ENCODE peak calls at places on chromosomes 7 and 10, in nine cellular contexts. One of them, this sample, is unnamed. For H3K27me3 and H3K36me3, the result is how much of the 10 kb centered on the place peaks cover.

GRCh38 chr7:13980474-13980873 is 9.0 kb downstream of the ETV1 start:
- DNase-seq in uterus: no peak
- DNase-seq in MG63: no peak
- DNase-seq in tibial artery: no peak
- DNase-seq in psoas muscle: no peak
- DNase-seq in osteoblast: no peak
- DNase-seq in Panc1: no peak
- DNase-seq in astrocyte: no peak
- DNase-seq in left ventricle myocardium inferior: no peak
- DNase-seq in this sample: no peak

GRCh38 chr7:81648716-81649115 is 121.1 kb downstream of the HGF start:
- DNase-seq in uterus: no peak
- DNase-seq in MG63: no peak
- DNase-seq in tibial artery: no peak
- DNase-seq in psoas muscle: no peak
- DNase-seq in osteoblast: no peak
- DNase-seq in Panc1: no peak
- DNase-seq in astrocyte: no peak
- DNase-seq in left ventricle myocardium inferior: no peak
- DNase-seq in this sample: no peak

GRCh38 chr10:36469585-36469984 is 655.8 kb upstream of the ANKRD30A start:
- DNase-seq in uterus: no peak
- DNase-seq in MG63: no peak
- DNase-seq in tibial artery: no peak
- DNase-seq in psoas muscle: no peak
- DNase-seq in osteoblast: peak
- DNase-seq in Panc1: no peak
- DNase-seq in astrocyte: peak
- DNase-seq in left ventricle myocardium inferior: no peak
- DNase-seq in this sample: peak

GRCh38 chr7:124057872-124058271 is 25.0 kb upstream of the TMEM229A start:
- DNase-seq in uterus: no peak
- DNase-seq in MG63: no peak
- DNase-seq in tibial artery: no peak
- DNase-seq in psoas muscle: no peak
- DNase-seq in osteoblast: no peak
- DNase-seq in Panc1: no peak
- DNase-seq in astrocyte: no peak
- DNase-seq in left ventricle myocardium inferior: no peak
- DNase-seq in this sample: no peak

GRCh38 chr7:73809454-73810090 is 21.2 kb upstream of the CLDN4 start:
- DNase-seq in uterus: no peak
- DNase-seq in MG63: no peak
- DNase-seq in tibial artery: no peak
- DNase-seq in psoas muscle: no peak
- DNase-seq in osteoblast: peak
- DNase-seq in Panc1: no peak
- DNase-seq in astrocyte: no peak
- DNase-seq in left ventricle myocardium inferior: no peak
- DNase-seq in this sample: no peak

GRCh38 chr10:124152139-124152780 is 58.9 kb upstream of the CHST15 start:
- DNase-seq in uterus: no peak
- DNase-seq in MG63: peak
- DNase-seq in tibial artery: peak
- DNase-seq in psoas muscle: peak
- DNase-seq in osteoblast: peak
- DNase-seq in Panc1: peak
- DNase-seq in astrocyte: peak
- DNase-seq in left ventricle myocardium inferior: peak
- DNase-seq in this sample: peak

GRCh38 chr7:44321796-44322195 is 3.6 kb downstream of the CAMK2B start:
- DNase-seq in uterus: no peak
- DNase-seq in MG63: no peak
- DNase-seq in tibial artery: no peak
- DNase-seq in psoas muscle: no peak
- DNase-seq in osteoblast: peak
- DNase-seq in Panc1: no peak
- DNase-seq in astrocyte: no peak
- DNase-seq in left ventricle myocardium inferior: no peak
- DNase-seq in this sample: peak

GRCh38 chr7:151743481-151743983 is 133.4 kb downstream of the PRKAG2 start:
- DNase-seq in uterus: no peak
- DNase-seq in MG63: no peak
- DNase-seq in tibial artery: peak
- DNase-seq in psoas muscle: peak
- DNase-seq in osteoblast: no peak
- DNase-seq in Panc1: no peak
- DNase-seq in astrocyte: no peak
- DNase-seq in left ventricle myocardium inferior: peak
- DNase-seq in this sample: no peak

GRCh38 chr7:81499262-81500116 is 270.4 kb downstream of the HGF start:
- DNase-seq in uterus: peak
- DNase-seq in MG63: no peak
- DNase-seq in tibial artery: no peak
- DNase-seq in psoas muscle: no peak
- DNase-seq in osteoblast: peak
- DNase-seq in Panc1: peak
- DNase-seq in astrocyte: peak
- DNase-seq in left ventricle myocardium inferior: no peak
- DNase-seq in this sample: no peak

GRCh38 chr7:4711634-4712033 is 29.5 kb downstream of the FOXK1 start:
- DNase-seq in uterus: no peak
- DNase-seq in MG63: no peak
- DNase-seq in tibial artery: no peak
- DNase-seq in psoas muscle: no peak
- DNase-seq in osteoblast: peak
- DNase-seq in Panc1: no peak
- DNase-seq in astrocyte: no peak
- DNase-seq in left ventricle myocardium inferior: no peak
- DNase-seq in this sample: no peak
- H3K27me3 ChIP-seq in uterus: under half
- H3K27me3 ChIP-seq in MG63: under half
- H3K27me3 ChIP-seq in tibial artery: under half
- H3K27me3 ChIP-seq in psoas muscle: under half
- H3K27me3 ChIP-seq in osteoblast: under half
- H3K27me3 ChIP-seq in Panc1: under half
- H3K27me3 ChIP-seq in astrocyte: under half
- H3K27me3 ChIP-seq in left ventricle myocardium inferior: under half
- H3K27me3 ChIP-seq in this sample: under half

DNA sequence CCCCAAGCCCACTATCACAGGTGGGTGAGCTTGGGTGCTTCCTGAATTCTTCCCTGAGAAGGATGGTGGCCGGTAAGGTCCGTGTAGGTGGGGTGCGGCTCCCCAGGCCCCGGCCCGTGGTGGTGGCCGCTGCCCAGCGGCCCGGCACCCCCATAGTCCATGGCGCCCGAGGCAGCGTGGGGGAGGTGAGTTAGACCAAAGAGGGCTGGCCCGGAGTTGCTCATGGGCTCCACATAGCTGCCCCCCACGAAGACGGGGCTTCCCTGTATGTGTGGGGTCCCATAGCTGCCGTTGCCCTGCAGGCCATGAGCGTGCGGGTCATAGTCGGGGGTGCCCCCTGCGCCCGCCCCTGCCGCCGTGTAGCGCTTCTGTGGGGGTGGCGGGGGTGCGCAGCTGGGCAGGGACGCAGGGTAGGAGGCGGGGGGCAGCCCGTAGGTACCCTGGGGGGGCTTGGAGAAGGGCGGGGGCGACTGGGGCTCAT is 5.5 kb upstream of the HOXA2 start:
- DNase-seq in uterus: no peak
- DNase-seq in MG63: no peak
- DNase-seq in tibial artery: no peak
- DNase-seq in psoas muscle: no peak
- DNase-seq in osteoblast: no peak
- DNase-seq in Panc1: no peak
- DNase-seq in astrocyte: peak
- DNase-seq in left ventricle myocardium inferior: no peak
- DNase-seq in this sample: no peak
- H3K4me3 ChIP-seq in uterus: no peak
- H3K4me3 ChIP-seq in MG63: no peak
- H3K4me3 ChIP-seq in tibial artery: peak
- H3K4me3 ChIP-seq in psoas muscle: peak
- H3K4me3 ChIP-seq in osteoblast: no peak
- H3K4me3 ChIP-seq in Panc1: no peak
- H3K4me3 ChIP-seq in astrocyte: no peak
- H3K4me3 ChIP-seq in left ventricle myocardium inferior: peak
- H3K4me3 ChIP-seq in this sample: no peak

DNA sequence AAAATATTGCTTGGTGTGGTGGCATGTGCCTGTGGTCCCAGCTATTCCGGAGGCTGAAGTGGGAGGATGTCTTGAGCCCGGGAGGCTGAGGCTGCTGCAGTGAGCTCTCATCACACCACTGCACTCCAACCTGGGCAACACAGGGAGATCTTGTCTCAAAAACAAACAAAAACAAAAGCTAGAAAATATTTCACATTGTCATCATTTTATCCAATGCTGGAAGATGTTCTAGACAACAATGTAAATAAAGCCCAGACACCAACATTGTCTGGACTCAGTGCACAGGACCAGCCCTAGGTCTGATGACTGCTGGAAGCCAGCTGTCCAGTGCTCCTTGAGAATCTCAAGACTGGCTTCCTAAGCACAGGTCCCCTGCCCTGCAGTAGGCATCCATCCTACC is 13.5 kb downstream of the SEPHS1 start:
- DNase-seq in uterus: no peak
- DNase-seq in MG63: no peak
- DNase-seq in tibial artery: no peak
- DNase-seq in psoas muscle: no peak
- DNase-seq in osteoblast: no peak
- DNase-seq in Panc1: no peak
- DNase-seq in astrocyte: no peak
- DNase-seq in left ventricle myocardium inferior: no peak
- DNase-seq in this sample: no peak
- H3K36me3 ChIP-seq in uterus: under half
- H3K36me3 ChIP-seq in MG63: half or more
- H3K36me3 ChIP-seq in tibial artery: half or more
- H3K36me3 ChIP-seq in psoas muscle: half or more
- H3K36me3 ChIP-seq in osteoblast: under half
- H3K36me3 ChIP-seq in Panc1: under half
- H3K36me3 ChIP-seq in astrocyte: under half
- H3K36me3 ChIP-seq in left ventricle myocardium inferior: half or more
- H3K36me3 ChIP-seq in this sample: half or more

DNA sequence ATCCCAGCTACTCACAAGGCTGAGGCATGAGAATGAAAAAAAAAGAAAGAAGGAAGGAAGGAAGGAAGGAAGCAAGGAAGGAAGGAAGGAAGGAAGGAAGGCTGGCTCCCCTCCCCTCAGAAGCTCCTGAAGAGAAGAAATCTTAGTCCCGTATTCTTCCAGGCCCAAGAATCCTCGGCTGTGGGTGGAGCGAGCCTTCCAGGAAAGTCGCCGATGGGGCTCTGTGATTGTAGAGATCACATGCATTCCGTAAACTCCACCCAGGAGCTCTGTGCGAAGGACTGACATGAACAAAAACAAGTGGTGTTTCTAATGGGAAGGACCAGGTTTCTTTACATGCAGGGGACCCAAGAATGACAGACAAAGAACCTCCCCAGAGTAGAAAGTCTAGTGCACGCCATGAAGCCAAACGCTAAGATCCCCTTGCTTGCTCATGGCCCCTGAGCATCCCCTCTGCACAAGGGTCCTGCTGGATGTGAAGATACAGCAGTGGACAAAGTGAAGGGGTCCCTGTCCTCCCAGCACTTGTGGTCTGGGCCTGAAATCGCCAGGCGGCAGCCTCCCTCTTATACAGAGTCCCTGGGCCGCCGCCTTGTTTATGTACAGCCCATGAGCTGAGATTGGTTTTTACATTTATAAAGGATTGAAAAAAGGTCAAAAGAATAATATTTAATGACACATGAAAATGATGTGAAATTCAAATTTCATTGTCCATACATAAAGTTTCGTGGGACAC is 25.2 kb downstream of the CNPY1 start:
- DNase-seq in uterus: no peak
- DNase-seq in MG63: no peak
- DNase-seq in tibial artery: no peak
- DNase-seq in psoas muscle: no peak
- DNase-seq in osteoblast: peak
- DNase-seq in Panc1: no peak
- DNase-seq in astrocyte: no peak
- DNase-seq in left ventricle myocardium inferior: no peak
- DNase-seq in this sample: no peak
- H3K27me3 ChIP-seq in uterus: under half
- H3K27me3 ChIP-seq in MG63: under half
- H3K27me3 ChIP-seq in tibial artery: under half
- H3K27me3 ChIP-seq in psoas muscle: under half
- H3K27me3 ChIP-seq in osteoblast: under half
- H3K27me3 ChIP-seq in Panc1: under half
- H3K27me3 ChIP-seq in astrocyte: under half
- H3K27me3 ChIP-seq in left ventricle myocardium inferior: half or more
- H3K27me3 ChIP-seq in this sample: half or more

GRCh38 chr7:148964510-148965267 is 63.6 kb downstream of the PDIA4 start:
- DNase-seq in uterus: no peak
- DNase-seq in MG63: no peak
- DNase-seq in tibial artery: no peak
- DNase-seq in psoas muscle: no peak
- DNase-seq in osteoblast: no peak
- DNase-seq in Panc1: no peak
- DNase-seq in astrocyte: no peak
- DNase-seq in left ventricle myocardium inferior: no peak
- DNase-seq in this sample: peak
- H3K4me3 ChIP-seq in uterus: peak
- H3K4me3 ChIP-seq in MG63: no peak
- H3K4me3 ChIP-seq in tibial artery: peak
- H3K4me3 ChIP-seq in psoas muscle: peak
- H3K4me3 ChIP-seq in osteoblast: peak
- H3K4me3 ChIP-seq in Panc1: peak
- H3K4me3 ChIP-seq in astrocyte: no peak
- H3K4me3 ChIP-seq in left ventricle myocardium inferior: peak
- H3K4me3 ChIP-seq in this sample: peak

DNA sequence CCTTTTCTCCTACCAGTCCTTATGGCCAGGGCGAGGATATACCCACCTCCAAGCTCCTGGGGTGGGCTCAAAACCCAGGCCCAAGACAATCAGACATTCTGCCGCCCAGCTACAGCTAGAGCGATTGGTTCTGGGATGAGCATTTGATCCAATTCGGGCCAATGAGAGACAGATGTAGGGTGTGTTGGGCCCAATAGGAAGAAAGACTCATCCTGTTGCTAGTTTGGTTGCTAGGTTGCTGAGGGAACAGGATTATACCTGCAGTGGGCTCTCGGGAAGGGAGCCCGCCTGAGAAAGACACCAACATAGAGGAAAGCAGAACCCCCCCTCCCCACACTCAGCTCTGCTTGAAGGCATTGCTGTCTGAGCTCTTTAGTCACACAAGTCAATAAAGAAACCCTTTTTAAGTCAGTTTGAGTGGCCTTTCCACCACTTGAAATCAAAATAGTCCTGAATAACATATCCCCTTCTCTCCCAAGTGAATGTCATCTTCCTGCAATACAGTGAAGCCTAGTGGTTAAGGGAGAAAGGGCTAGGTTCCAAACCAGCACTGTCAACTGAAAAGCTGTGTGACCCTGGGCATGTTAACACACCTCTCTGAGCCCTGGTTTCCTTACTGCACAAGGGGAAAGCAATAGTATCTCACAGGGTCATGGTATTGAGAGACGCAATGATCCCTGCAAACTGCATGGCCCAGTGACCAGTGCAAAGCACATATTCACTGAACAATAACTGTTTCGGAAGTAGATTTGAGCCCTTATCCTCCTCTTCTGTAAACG is 21.8 kb downstream of the ITPRIP start:
- DNase-seq in uterus: no peak
- DNase-seq in MG63: no peak
- DNase-seq in tibial artery: no peak
- DNase-seq in psoas muscle: no peak
- DNase-seq in osteoblast: no peak
- DNase-seq in Panc1: no peak
- DNase-seq in astrocyte: no peak
- DNase-seq in left ventricle myocardium inferior: no peak
- DNase-seq in this sample: no peak
- H3K36me3 ChIP-seq in uterus: under half
- H3K36me3 ChIP-seq in MG63: half or more
- H3K36me3 ChIP-seq in tibial artery: under half
- H3K36me3 ChIP-seq in psoas muscle: under half
- H3K36me3 ChIP-seq in osteoblast: half or more
- H3K36me3 ChIP-seq in Panc1: under half
- H3K36me3 ChIP-seq in astrocyte: under half
- H3K36me3 ChIP-seq in left ventricle myocardium inferior: under half
- H3K36me3 ChIP-seq in this sample: under half